ENCODE peak calls at places on chromosomes 16 and 17, in seven cellular contexts. One of them, this sample, is unnamed.

GRCh38 chr16:75745242-75745641 is 19.0 kb upstream of the CPHXL start:
- DNase-seq in PC-9: no peak
- DNase-seq in HepG2: no peak
- DNase-seq in SK-N-SH: no peak
- DNase-seq in AG04450: no peak
- DNase-seq in A549: no peak
- DNase-seq in cardiac fibroblast: no peak
- DNase-seq in this sample: no peak

GRCh38 chr16:30342751-30343490 is 12.2 kb downstream of the CD2BP2 start:
- DNase-seq in cardiac fibroblast: no peak
- DNase-seq in A549: no peak
- DNase-seq in HepG2: no peak
- DNase-seq in AG04450: no peak
- DNase-seq in SK-N-SH: no peak
- DNase-seq in PC-9: no peak
- DNase-seq in this sample: no peak

GRCh38 chr16:57481421-57481820 is 4.9 kb downstream of the DOK4 start:
- DNase-seq in SK-N-SH: no peak
- DNase-seq in HepG2: no peak
- DNase-seq in cardiac fibroblast: no peak
- DNase-seq in PC-9: no peak
- DNase-seq in A549: no peak
- DNase-seq in AG04450: no peak
- DNase-seq in this sample: no peak

GRCh38 chr16:3520398-3520797 is 19.6 kb downstream of the CLUAP1 start:
- DNase-seq in AG04450: peak
- DNase-seq in cardiac fibroblast: no peak
- DNase-seq in HepG2: no peak
- DNase-seq in SK-N-SH: no peak
- DNase-seq in A549: no peak
- DNase-seq in PC-9: no peak
- DNase-seq in this sample: no peak

GRCh38 chr17:2030779-2031163 is 818 bp downstream of the DPH1 start:
- DNase-seq in AG04450: peak
- DNase-seq in SK-N-SH: no peak
- DNase-seq in cardiac fibroblast: peak
- DNase-seq in PC-9: peak
- DNase-seq in A549: no peak
- DNase-seq in HepG2: no peak
- DNase-seq in this sample: no peak

GRCh38 chr16:1486551-1487390 is 2.0 kb downstream of the PTX4 start:
- DNase-seq in HepG2: no peak
- DNase-seq in SK-N-SH: no peak
- DNase-seq in A549: no peak
- DNase-seq in PC-9: no peak
- DNase-seq in AG04450: no peak
- DNase-seq in cardiac fibroblast: no peak
- DNase-seq in this sample: no peak

GRCh38 chr16:1950559-1950958 is 3.9 kb downstream of the RPL3L start:
- DNase-seq in PC-9: no peak
- DNase-seq in cardiac fibroblast: no peak
- DNase-seq in A549: no peak
- DNase-seq in HepG2: no peak
- DNase-seq in SK-N-SH: no peak
- DNase-seq in AG04450: no peak
- DNase-seq in this sample: no peak

GRCh38 chr17:76193616-76194015 is 46.7 kb downstream of the RNF157 start:
- DNase-seq in SK-N-SH: peak
- DNase-seq in AG04450: no peak
- DNase-seq in HepG2: no peak
- DNase-seq in cardiac fibroblast: no peak
- DNase-seq in PC-9: no peak
- DNase-seq in A549: no peak
- DNase-seq in this sample: no peak

GRCh38 chr16:5510819-5511370 is 413.3 kb upstream of the EEF2KMT start:
- DNase-seq in A549: no peak
- DNase-seq in PC-9: no peak
- DNase-seq in HepG2: no peak
- DNase-seq in AG04450: no peak
- DNase-seq in cardiac fibroblast: no peak
- DNase-seq in SK-N-SH: no peak
- DNase-seq in this sample: no peak

GRCh38 chr17:31596382-31597323 is 205.2 kb downstream of the RAB11FIP4 start:
- DNase-seq in HepG2: peak
- DNase-seq in AG04450: peak
- DNase-seq in cardiac fibroblast: peak
- DNase-seq in SK-N-SH: no peak
- DNase-seq in A549: peak
- DNase-seq in PC-9: peak
- DNase-seq in this sample: peak

GRCh38 chr16:86093801-86094750 is 195.1 kb downstream of the IRF8 start:
- DNase-seq in HepG2: no peak
- DNase-seq in PC-9: no peak
- DNase-seq in cardiac fibroblast: no peak
- DNase-seq in A549: no peak
- DNase-seq in SK-N-SH: no peak
- DNase-seq in AG04450: no peak
- DNase-seq in this sample: no peak

GRCh38 chr16:85800321-85800669 is 800 bp downstream of the COX4I1 start:
- DNase-seq in cardiac fibroblast: no peak
- DNase-seq in A549: no peak
- DNase-seq in PC-9: no peak
- DNase-seq in HepG2: peak
- DNase-seq in SK-N-SH: no peak
- DNase-seq in AG04450: no peak
- DNase-seq in this sample: no peak

DNA sequence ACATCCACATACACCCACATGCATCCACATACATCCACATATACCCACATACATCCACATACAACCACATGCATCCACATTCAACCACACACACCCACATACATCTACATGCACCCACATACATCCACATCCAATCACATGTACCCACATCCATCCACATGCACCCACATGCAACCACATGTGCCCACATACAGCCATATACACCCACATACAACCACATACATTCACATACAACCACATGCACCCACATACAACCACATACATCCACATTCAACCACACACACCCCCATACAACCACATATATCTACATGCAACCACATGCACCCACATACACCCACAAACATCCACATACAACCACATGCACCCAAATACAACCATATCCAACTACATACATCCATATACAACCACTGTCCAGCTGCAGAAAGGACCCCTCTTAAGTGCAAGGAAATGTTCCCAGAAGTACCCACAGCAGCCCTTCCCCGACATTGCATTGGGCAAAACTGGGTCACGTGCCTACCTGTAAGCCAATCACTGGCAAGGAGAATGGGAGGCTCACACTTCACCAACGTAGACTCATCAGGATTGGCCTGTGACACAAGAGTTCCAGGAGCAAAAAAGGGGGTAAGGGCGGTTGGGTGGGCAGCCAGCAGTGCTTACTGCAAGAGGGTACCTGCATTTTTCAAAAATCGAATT is 18.1 kb downstream of the CALB2 start:
- DNase-seq in HepG2: no peak
- DNase-seq in SK-N-SH: no peak
- DNase-seq in cardiac fibroblast: no peak
- DNase-seq in A549: no peak
- DNase-seq in PC-9: no peak
- DNase-seq in AG04450: no peak
- DNase-seq in this sample: no peak
- TF ChIP-seq CTCF in HepG2: no peak
- TF ChIP-seq CTCF in SK-N-SH: no peak
- TF ChIP-seq CTCF in cardiac fibroblast: no peak
- TF ChIP-seq CTCF in A549: no peak
- TF ChIP-seq CTCF in PC-9: no peak
- TF ChIP-seq CTCF in AG04450: no peak
- TF ChIP-seq CTCF in this sample: no peak

GRCh38 chr17:163514-164103 is 17.8 kb downstream of the DOC2B start:
- DNase-seq in SK-N-SH: no peak
- DNase-seq in cardiac fibroblast: no peak
- DNase-seq in HepG2: peak
- DNase-seq in AG04450: no peak
- DNase-seq in A549: no peak
- DNase-seq in PC-9: no peak
- DNase-seq in this sample: no peak

GRCh38 chr17:165939-166338 is 15.5 kb downstream of the DOC2B start:
- DNase-seq in A549: no peak
- DNase-seq in PC-9: no peak
- DNase-seq in cardiac fibroblast: no peak
- DNase-seq in HepG2: no peak
- DNase-seq in SK-N-SH: no peak
- DNase-seq in AG04450: no peak
- DNase-seq in this sample: no peak

GRCh38 chr17:162689-163088 is 18.8 kb downstream of the DOC2B start:
- DNase-seq in SK-N-SH: no peak
- DNase-seq in PC-9: no peak
- DNase-seq in A549: no peak
- DNase-seq in cardiac fibroblast: no peak
- DNase-seq in HepG2: no peak
- DNase-seq in AG04450: no peak
- DNase-seq in this sample: no peak

GRCh38 chr17:161481-161880 is 20.0 kb downstream of the DOC2B start:
- DNase-seq in HepG2: no peak
- DNase-seq in PC-9: no peak
- DNase-seq in A549: no peak
- DNase-seq in SK-N-SH: no peak
- DNase-seq in cardiac fibroblast: no peak
- DNase-seq in AG04450: no peak
- DNase-seq in this sample: no peak

GRCh38 chr17:164536-165235 is 16.8 kb downstream of the DOC2B start:
- DNase-seq in AG04450: peak
- DNase-seq in SK-N-SH: peak
- DNase-seq in HepG2: peak
- DNase-seq in cardiac fibroblast: peak
- DNase-seq in A549: peak
- DNase-seq in PC-9: no peak
- DNase-seq in this sample: no peak
- TF ChIP-seq CTCF in AG04450: peak
- TF ChIP-seq CTCF in SK-N-SH: peak
- TF ChIP-seq CTCF in HepG2: peak
- TF ChIP-seq CTCF in cardiac fibroblast: peak
- TF ChIP-seq CTCF in A549: peak
- TF ChIP-seq CTCF in PC-9: peak
- TF ChIP-seq CTCF in this sample: no peak

GRCh38 chr17:67293251-67294203 is 48.5 kb upstream of the HELZ start:
- DNase-seq in cardiac fibroblast: peak
- DNase-seq in AG04450: no peak
- DNase-seq in SK-N-SH: peak
- DNase-seq in PC-9: no peak
- DNase-seq in HepG2: peak
- DNase-seq in A549: peak
- DNase-seq in this sample: peak
- TF ChIP-seq CTCF in cardiac fibroblast: peak
- TF ChIP-seq CTCF in AG04450: peak
- TF ChIP-seq CTCF in SK-N-SH: peak
- TF ChIP-seq CTCF in PC-9: peak
- TF ChIP-seq CTCF in HepG2: peak
- TF ChIP-seq CTCF in A549: peak
- TF ChIP-seq CTCF in this sample: peak

GRCh38 chr17:41965694-41966375 is 760 bp upstream of the CNP start:
- DNase-seq in HepG2: peak
- DNase-seq in AG04450: no peak
- DNase-seq in A549: peak
- DNase-seq in PC-9: peak
- DNase-seq in SK-N-SH: peak
- DNase-seq in cardiac fibroblast: peak
- DNase-seq in this sample: peak
- TF ChIP-seq CTCF in HepG2: peak
- TF ChIP-seq CTCF in AG04450: no peak
- TF ChIP-seq CTCF in A549: no peak
- TF ChIP-seq CTCF in PC-9: no peak
- TF ChIP-seq CTCF in SK-N-SH: no peak
- TF ChIP-seq CTCF in cardiac fibroblast: no peak
- TF ChIP-seq CTCF in this sample: no peak

This sample was measured in lower leg skin.